ENCODE peak calls at places on chromosomes 12 and 14, in four cellular contexts. H, E, B and O are unnamed samples.

GRCh38 chr14:99420711-99421110 is 59.9 kb downstream of the SETD3 start:
- DNase-seq in H (no peak), E (peak; percentile 82), B (no peak), O (no peak)

GRCh38 chr12:106369624-106370346 is 12.2 kb downstream of the POLR3B start:
- DNase-seq in H (no peak), E (no peak), B (no peak), O (no peak)

GRCh38 chr12:65949986-65950385 is 125.7 kb downstream of the HMGA2 start:
- DNase-seq in H (no peak), E (no peak), B (no peak), O (no peak)

GRCh38 chr14:54909763-54910162 is 7.1 kb upstream of the GCH1 start:
- DNase-seq in H (no peak), E (no peak), B (no peak), O (no peak)

GRCh38 chr14:79585845-79586244 is 625.5 kb downstream of the DIO2 start:
- DNase-seq in H (no peak), E (no peak), B (no peak), O (no peak)

GRCh38 chr12:40587416-40587815 is 104.8 kb upstream of the CNTN1 start:
- DNase-seq in H (no peak), E (no peak), B (no peak), O (no peak)

GRCh38 chr12:89461649-89462612 is 62.7 kb downstream of the GALNT4 start:
- DNase-seq in H (no peak), E (no peak), B (no peak), O (no peak)

GRCh38 chr14:93281937-93282336 is 50.9 kb downstream of the BTBD7 start:
- DNase-seq in H (no peak), E (no peak), B (no peak), O (no peak)

GRCh38 chr12:105212431-105212830 is 23.5 kb downstream of the APPL2 start:
- DNase-seq in H (no peak), E (no peak), B (no peak), O (no peak)

GRCh38 chr12:613996-614726 is 49.1 kb downstream of the NINJ2 start:
- DNase-seq in H (no peak), E (no peak), B (peak; percentile 50), O (no peak)

GRCh38 chr14:52060080-52060479 is 8.8 kb downstream of the NID2 start:
- DNase-seq in H (no peak), E (no peak), B (no peak), O (no peak)

GRCh38 chr14:98993818-98994217 is 278.2 kb downstream of the BCL11B start:
- DNase-seq in H (no peak), E (no peak), B (no peak), O (no peak)

GRCh38 chr12:29769162-29769820 is 14.5 kb downstream of the TMTC1 start:
- DNase-seq in H (no peak), E (no peak), B (no peak), O (no peak)

GRCh38 chr12:120110550-120111501 is 5.7 kb downstream of the RAB35 start:
- DNase-seq in H (peak; percentile 35), E (peak; percentile 85), B (no peak), O (peak; percentile 38)

GRCh38 chr12:53302903-53303302 is 3.4 kb downstream of the MYG1 start:
- DNase-seq in H (no peak), E (no peak), B (no peak), O (no peak)

GRCh38 chr14:89509891-89510290 is 92.9 kb upstream of the FOXN3 start:
- DNase-seq in H (no peak), E (no peak), B (no peak), O (no peak)

GRCh38 chr12:2406903-2407302 is 354.1 kb downstream of the CACNA1C start:
- DNase-seq in H (no peak), E (no peak), B (no peak), O (no peak)

GRCh38 chr12:70660620-70661219 is 23.5 kb upstream of the PTPRB start:
- DNase-seq in H (no peak), E (no peak), B (no peak), O (no peak)

GRCh38 chr12:22729898-22730443 is 105.0 kb downstream of the ETNK1 start:
- DNase-seq in H (no peak), E (no peak), B (no peak), O (no peak)

GRCh38 chr12:46942579-46942978 is 116.8 kb upstream of the SLC38A4 start:
- DNase-seq in H (no peak), E (no peak), B (no peak), O (no peak)

GRCh38 chr12:81043979-81044740 is 33.7 kb upstream of the ACSS3 start:
- DNase-seq in H (no peak), E (no peak), B (no peak), O (no peak)

GRCh38 chr12:98485792-98486347 is 29.5 kb upstream of the TMPO start:
- DNase-seq in H (no peak), E (no peak), B (no peak), O (no peak)

GRCh38 chr12:131386167-131386521 is 324.7 kb upstream of the SFSWAP start:
- DNase-seq in H (no peak), E (no peak), B (no peak), O (no peak)

GRCh38 chr14:36222952-36223468 is 46.5 kb upstream of the PTCSC3 start:
- DNase-seq in H (no peak), E (no peak), B (no peak), O (no peak)

GRCh38 chr12:107788690-107789458 is 14.4 kb downstream of the ASCL4 start:
- DNase-seq in H (no peak), E (no peak), B (no peak), O (no peak)

GRCh38 chr12:53999596-54000104 is 311 bp upstream of the HOXC9 start:
- DNase-seq in H (no peak), E (peak; percentile 57), B (peak; percentile 77), O (no peak)

GRCh38 chr12:2284857-2285256 is 232.1 kb downstream of the CACNA1C start:
- DNase-seq in H (no peak), E (peak; percentile 70), B (peak; percentile 77), O (peak; percentile 83)

GRCh38 chr12:20210795-20211194 is 157.5 kb upstream of the PDE3A start:
- DNase-seq in H (no peak), E (no peak), B (no peak), O (no peak)

GRCh38 chr12:6061661-6062060 is 62.8 kb downstream of the VWF start:
- DNase-seq in H (no peak), E (no peak), B (no peak), O (no peak)

GRCh38 chr12:64679487-64679983 is 69.2 kb downstream of the RASSF3 start:
- DNase-seq in H (peak; percentile 53), E (peak; percentile 71), B (no peak), O (no peak)

GRCh38 chr12:108638141-108638823 is 4.6 kb upstream of the SELPLG start:
- DNase-seq in H (no peak), E (peak; percentile 72), B (no peak), O (no peak)

DNA sequence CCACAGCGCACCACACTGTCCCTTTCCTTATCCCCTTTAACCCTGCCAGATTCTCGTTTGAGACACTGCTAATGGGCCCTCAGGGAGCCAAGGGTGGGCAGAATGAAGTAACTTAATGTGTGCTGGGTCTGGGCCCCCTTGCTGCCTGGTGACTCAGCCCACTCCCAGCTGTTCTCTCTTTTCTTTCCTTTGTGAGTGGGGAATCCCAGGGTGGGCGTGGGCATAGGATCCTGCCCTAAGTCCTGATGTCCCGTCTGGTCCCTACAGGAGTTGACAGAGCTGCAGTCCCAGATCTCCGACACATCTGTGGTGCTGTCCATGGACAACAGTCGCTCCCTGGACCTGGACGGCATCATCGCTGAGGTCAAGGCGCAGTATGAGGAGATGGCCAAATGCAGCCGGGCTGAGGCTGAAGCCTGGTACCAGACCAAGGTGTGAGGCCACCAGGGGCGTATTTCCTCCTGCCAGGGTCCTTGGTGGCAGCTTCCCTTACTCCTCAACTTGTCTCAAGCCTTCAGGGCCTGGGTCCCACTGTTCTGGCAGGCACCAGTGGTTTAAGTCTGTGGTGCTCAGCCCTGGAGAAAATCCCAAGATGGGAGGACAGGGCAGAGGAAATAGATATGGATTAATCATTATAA is 8.3 kb downstream of the KRT7 start:
- DNase-seq in H (no peak), E (no peak), B (no peak), O (no peak)
- TF ChIP-seq CTCF in H (no peak), E (no peak), B (no peak), O (no peak)

DNA sequence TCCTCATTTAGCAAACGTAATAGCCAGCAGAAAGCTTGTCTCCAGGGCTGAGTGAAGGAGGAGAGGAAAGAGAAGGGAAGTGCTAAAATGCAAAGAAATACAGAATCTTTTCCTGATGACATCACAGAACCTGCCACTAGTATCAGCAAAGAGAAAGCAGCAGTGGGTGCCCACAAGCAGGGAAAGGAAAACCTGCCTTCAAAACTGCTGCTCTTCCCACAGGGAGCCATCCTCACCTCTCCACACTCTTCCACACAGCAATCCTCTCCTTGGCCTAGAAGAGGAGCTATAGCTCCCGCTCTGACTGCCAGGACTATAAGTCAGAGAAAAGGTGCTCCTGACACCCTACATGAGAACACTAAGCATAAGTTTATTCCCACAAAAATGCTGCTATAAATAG is 11.3 kb downstream of the MED13L start:
- DNase-seq in H (no peak), E (no peak), B (no peak), O (no peak)
- TF ChIP-seq CTCF in H (no peak), E (no peak), B (peak; percentile 32), O (no peak)

GRCh38 chr12:77107121-77107520 is 41.8 kb upstream of the E2F7 start:
- DNase-seq in H (no peak), E (no peak), B (no peak), O (no peak)
- TF ChIP-seq CTCF in H (no peak), E (no peak), B (no peak), O (no peak)

GRCh38 chr12:87772401-87772800 is 256.8 kb downstream of the C12orf50 start:
- DNase-seq in H (no peak), E (no peak), B (no peak), O (no peak)
- TF ChIP-seq CTCF in H (no peak), E (no peak), B (no peak), O (no peak)

GRCh38 chr14:77364146-77364545 is 12.7 kb downstream of the TMED8 start:
- DNase-seq in H (no peak), E (no peak), B (no peak), O (no peak)
- TF ChIP-seq CTCF in H (no peak), E (no peak), B (no peak), O (no peak)

GRCh38 chr12:12180575-12180974 is 86.3 kb downstream of the LRP6 start:
- DNase-seq in H (no peak), E (no peak), B (no peak), O (no peak)
- TF ChIP-seq CTCF in H (no peak), E (no peak), B (no peak), O (no peak)

DNA sequence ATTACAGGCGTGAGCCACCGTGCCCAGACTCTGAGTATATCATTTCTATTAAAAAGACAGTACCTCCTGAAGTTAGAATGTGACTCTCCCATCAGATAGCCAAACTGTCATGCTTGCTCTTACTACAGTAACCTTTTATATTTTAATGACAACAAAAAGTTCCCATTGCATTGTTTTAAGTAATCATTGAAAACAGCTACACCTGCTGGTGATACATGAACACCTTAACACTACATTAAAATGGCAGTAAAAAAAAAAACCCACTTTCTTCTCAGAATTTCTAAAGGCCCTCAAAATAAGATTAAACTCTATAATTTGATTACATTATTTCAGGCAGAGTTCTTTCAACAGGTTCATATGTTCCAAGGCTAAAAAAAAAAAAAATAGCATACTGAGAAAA is 76.7 kb downstream of the SH2B3 start:
- DNase-seq in H (no peak), E (no peak), B (no peak), O (no peak)
- TF ChIP-seq CTCF in H (no peak), E (peak; percentile 24), B (peak; percentile 27), O (peak; percentile 34)

GRCh38 chr14:77027538-77028383 is 747 bp downstream of the IRF2BPL start:
- DNase-seq in H (peak; percentile 51), E (peak; percentile 92), B (peak; percentile 79), O (peak; percentile 44)
- TF ChIP-seq CTCF in H (no peak), E (no peak), B (peak; percentile 18), O (no peak)